ENCODE peak calls at places on chromosomes 12 and 14, in seven cellular contexts. W is NT2/D1; Q is psoas muscle; N is activated T-cell treated with anti-CD3 and anti-CD28 coated beads, Interleukin-2, amount 50 U/mL, for 72 hours; U is GOT3; F is fibroblast of the aortic adventitia; I is neural progenitor cell. J is an unnamed sample.

GRCh38 chr12:42482820-42483533 is 106.6 kb downstream of the PRICKLE1 start:
- DNase-seq in U (peak; percentile 75), Q (peak; percentile 80), W (peak; percentile 71), F (peak; percentile 64), I (peak; percentile 94), N (peak; percentile 80), J (peak; percentile 45)

GRCh38 chr12:103012884-103013283 is 55.4 kb downstream of the ASCL1 start:
- DNase-seq in Q (no peak), U (no peak), I (peak; percentile 72), W (peak; percentile 69), F (no peak), N (no peak), J (no peak)

GRCh38 chr14:75044322-75044721 is 6.9 kb downstream of the MLH3 start:
- DNase-seq in U (no peak), N (no peak), F (peak; percentile 64), I (no peak), Q (no peak), W (no peak), J (peak; percentile 81)

GRCh38 chr12:51864701-51865469 is 16.4 kb upstream of the FIGNL2 start:
- DNase-seq in I (peak; percentile 72), N (no peak), Q (no peak), W (no peak), F (peak; percentile 9), U (no peak), J (no peak)

GRCh38 chr12:45745861-45746277 is 16.4 kb downstream of the ARID2 start:
- DNase-seq in F (peak; percentile 49), Q (no peak), N (no peak), U (no peak), I (no peak), W (no peak), J (no peak)

GRCh38 chr14:99451234-99451633 is 29.4 kb downstream of the SETD3 start:
- DNase-seq in U (no peak), F (no peak), Q (no peak), N (no peak), W (no peak), I (no peak), J (no peak)

GRCh38 chr12:50948798-50949197 is 3.5 kb upstream of the HIGD1C start:
- DNase-seq in Q (no peak), F (no peak), I (no peak), N (no peak), W (no peak), U (no peak), J (no peak)

GRCh38 chr12:115617391-115617790 is 660.1 kb downstream of the MED13L start:
- DNase-seq in U (no peak), Q (no peak), F (no peak), W (no peak), N (no peak), I (peak; percentile 15), J (no peak)

GRCh38 chr12:128966411-128966810 is 113.1 kb downstream of the GLT1D1 start:
- DNase-seq in Q (no peak), I (no peak), N (no peak), W (no peak), F (no peak), U (no peak), J (no peak)

GRCh38 chr12:116558280-116559079 is 701 bp upstream of the MAP1LC3B2 start:
- DNase-seq in U (no peak), N (no peak), Q (no peak), F (no peak), I (no peak), W (no peak), J (no peak)

GRCh38 chr12:124774462-124775167 is 89.0 kb downstream of the SCARB1 start:
- DNase-seq in F (peak; percentile 100), U (peak; percentile 71), N (peak; percentile 87), W (no peak), I (no peak), Q (no peak), J (peak; percentile 99)

GRCh38 chr14:90851327-90852036 is 35.3 kb upstream of the TTC7B start:
- DNase-seq in F (no peak), U (no peak), Q (no peak), I (no peak), N (no peak), W (no peak), J (no peak)

GRCh38 chr12:12606793-12607589 is 4.7 kb upstream of the CREBL2 start:
- DNase-seq in W (no peak), Q (no peak), N (no peak), I (no peak), U (no peak), F (peak; percentile 72), J (peak; percentile 91)

GRCh38 chr12:120670667-120671066 is 16.3 kb upstream of the MLEC start:
- DNase-seq in F (no peak), W (no peak), Q (no peak), U (no peak), N (no peak), I (no peak), J (no peak)

GRCh38 chr14:54654600-54654999 is 87.7 kb downstream of the SAMD4A start:
- DNase-seq in Q (no peak), N (no peak), I (no peak), F (no peak), W (no peak), U (no peak), J (no peak)

GRCh38 chr14:94029250-94029649 is 3.1 kb downstream of the OTUB2 start:
- DNase-seq in U (no peak), N (no peak), Q (no peak), W (no peak), I (no peak), F (no peak), J (no peak)

GRCh38 chr14:73695997-73696396 is 18.2 kb downstream of the PNMA1 start:
- DNase-seq in I (no peak), F (no peak), N (no peak), W (no peak), U (no peak), Q (no peak), J (no peak)

GRCh38 chr14:53401646-53402045 is 248.5 kb upstream of the DDHD1 start:
- DNase-seq in N (no peak), W (no peak), U (no peak), I (no peak), Q (no peak), F (no peak), J (no peak)